ENCODE peak calls at places on chromosomes 7 and 10, in five cellular contexts. R, M, W, P and X are unnamed samples.

GRCh38 chr7:128947854-128948253 is 10.1 kb downstream of the IRF5 start:
- DNase-seq in W (no peak), M (peak; percentile 3), P (no peak), R (no peak), X (no peak)

GRCh38 chr10:15168296-15168780 is at the start of gene NMT2:
- DNase-seq in M (no peak), R (peak; percentile 91), W (peak; percentile 47), P (peak; percentile 87), X (peak; percentile 89)

GRCh38 chr7:45893996-45894664 is 5.8 kb downstream of the IGFBP1 start:
- DNase-seq in W (no peak), R (no peak), P (no peak), M (no peak), X (no peak)

GRCh38 chr10:78862328-78862640 is 206.5 kb upstream of the ZMIZ1 start:
- DNase-seq in M (no peak), W (no peak), P (no peak), R (no peak), X (no peak)

GRCh38 chr10:43102063-43102828 is 25.4 kb downstream of the RET start:
- DNase-seq in P (no peak), W (no peak), M (no peak), R (no peak), X (no peak)

GRCh38 chr10:52348037-52348564 is 34.0 kb downstream of the DKK1 start:
- DNase-seq in M (no peak), R (no peak), W (no peak), P (no peak), X (no peak)

GRCh38 chr7:127699853-127700252 is 47.9 kb downstream of the SND1 start:
- DNase-seq in P (no peak), W (no peak), R (no peak), M (no peak), X (no peak)

GRCh38 chr10:5961405-5962100 is 15.8 kb downstream of the IL15RA start:
- DNase-seq in P (no peak), M (no peak), W (no peak), R (no peak), X (peak; percentile 19)

GRCh38 chr7:107939472-107940145 is 48.6 kb downstream of the DLD start:
- DNase-seq in P (no peak), W (no peak), M (peak; percentile 88), R (no peak), X (no peak)

GRCh38 chr10:122658356-122659049 is 41.1 kb downstream of the C10orf120 start:
- DNase-seq in M (no peak), W (no peak), P (no peak), R (no peak), X (no peak)

GRCh38 chr7:158856883-158857668 is 718 bp downstream of the DYNC2I1 start:
- DNase-seq in R (no peak), P (peak; percentile 16), M (no peak), W (no peak), X (no peak)

GRCh38 chr10:498760-499435 is 190.6 kb downstream of the DIP2C start:
- DNase-seq in W (no peak), P (no peak), M (no peak), R (peak; percentile 62), X (no peak)

GRCh38 chr10:62559481-62560206 is 185.5 kb downstream of the ZNF365 start:
- DNase-seq in P (peak; percentile 13), M (no peak), W (no peak), R (no peak), X (no peak)

GRCh38 chr10:62562101-62562500 is 187.9 kb downstream of the ZNF365 start:
- DNase-seq in R (no peak), M (no peak), W (no peak), P (peak; percentile 8), X (no peak)

GRCh38 chr10:62561151-62561550 is 187.0 kb downstream of the ZNF365 start:
- DNase-seq in W (no peak), R (no peak), M (peak; percentile 27), P (no peak), X (no peak)

GRCh38 chr10:62562795-62563194 is 188.6 kb downstream of the ZNF365 start:
- DNase-seq in W (no peak), P (no peak), R (no peak), M (no peak), X (no peak)

DNA sequence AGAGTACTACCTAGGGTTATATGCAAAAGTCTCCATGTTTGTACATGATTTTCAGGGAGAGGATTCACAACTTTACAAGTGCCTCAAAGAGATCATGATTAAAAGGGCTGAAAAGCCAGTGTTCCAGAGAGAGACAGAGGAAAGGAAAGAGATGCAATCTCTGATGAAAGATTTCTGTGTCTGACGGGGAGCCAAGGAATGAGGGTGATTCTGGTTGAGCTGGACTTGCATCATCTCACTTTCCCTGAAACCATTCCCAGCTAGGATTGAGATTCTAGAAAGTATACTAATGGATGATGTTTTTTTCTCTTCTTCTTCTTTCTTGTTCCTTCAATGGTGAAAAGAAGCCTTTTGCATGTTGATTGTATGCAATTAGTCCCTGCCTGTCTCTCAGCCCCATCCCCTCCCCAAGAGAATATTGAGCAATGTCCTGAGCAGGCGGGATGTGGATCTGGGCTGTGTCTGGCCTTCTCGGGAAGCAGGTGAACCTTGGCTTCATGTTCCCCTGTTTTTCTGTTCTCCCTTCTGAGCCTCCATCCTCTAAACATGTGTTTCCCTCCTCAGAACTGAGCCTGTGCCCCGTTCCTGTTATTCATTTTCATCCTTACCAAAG is 186.1 kb downstream of the ZNF365 start:
- DNase-seq in R (peak; percentile 57), W (no peak), M (peak; percentile 79), P (peak; percentile 40), X (no peak)
- H3K18ac ChIP-seq in R (no peak overlapping the region), W (no peak overlapping the region), M (peak overlapping the region; percentile 92), P (no peak overlapping the region), X (no peak overlapping the region)

GRCh38 chr7:28477041-28477442 is 64.7 kb downstream of the CREB5 start:
- DNase-seq in W (no peak), M (no peak), P (no peak), R (no peak), X (no peak)

GRCh38 chr7:28478661-28479060 is 66.3 kb downstream of the CREB5 start:
- DNase-seq in M (no peak), P (no peak), R (no peak), W (no peak), X (no peak)

GRCh38 chr7:28481131-28481926 is 69.0 kb downstream of the CREB5 start:
- DNase-seq in W (no peak), P (peak; percentile 49), M (peak; percentile 65), R (peak; percentile 42), X (no peak)

GRCh38 chr7:28480595-28480994 is 68.3 kb downstream of the CREB5 start:
- DNase-seq in R (no peak), W (no peak), P (no peak), M (no peak), X (no peak)

DNA sequence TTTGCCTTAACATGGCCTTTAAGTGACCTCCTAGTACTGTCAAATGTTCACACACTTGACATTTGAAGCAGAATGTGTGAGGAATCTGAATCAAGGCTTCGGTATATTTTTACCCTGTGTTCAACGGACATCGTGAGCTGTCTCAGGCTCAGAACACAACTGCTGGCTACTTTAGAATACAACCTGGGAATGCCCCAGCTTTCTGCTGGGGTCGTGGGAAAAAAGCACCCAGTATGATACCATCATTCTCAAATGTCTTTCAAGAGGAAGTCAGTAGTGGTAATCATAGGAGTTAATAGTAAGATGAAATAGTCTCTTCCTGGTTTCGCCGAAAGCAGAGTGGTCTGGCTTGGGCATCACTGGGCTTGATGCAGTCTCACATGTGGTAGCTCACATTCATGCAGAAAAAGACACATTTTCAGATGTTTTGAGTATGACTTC is 67.2 kb downstream of the CREB5 start:
- DNase-seq in P (no peak), W (no peak), M (no peak), R (no peak), X (no peak)
- H3K27ac ChIP-seq in P (no peak overlapping the region), W (no peak overlapping the region), M (no peak overlapping the region), R (no peak overlapping the region), X (no peak overlapping the region)

DNA sequence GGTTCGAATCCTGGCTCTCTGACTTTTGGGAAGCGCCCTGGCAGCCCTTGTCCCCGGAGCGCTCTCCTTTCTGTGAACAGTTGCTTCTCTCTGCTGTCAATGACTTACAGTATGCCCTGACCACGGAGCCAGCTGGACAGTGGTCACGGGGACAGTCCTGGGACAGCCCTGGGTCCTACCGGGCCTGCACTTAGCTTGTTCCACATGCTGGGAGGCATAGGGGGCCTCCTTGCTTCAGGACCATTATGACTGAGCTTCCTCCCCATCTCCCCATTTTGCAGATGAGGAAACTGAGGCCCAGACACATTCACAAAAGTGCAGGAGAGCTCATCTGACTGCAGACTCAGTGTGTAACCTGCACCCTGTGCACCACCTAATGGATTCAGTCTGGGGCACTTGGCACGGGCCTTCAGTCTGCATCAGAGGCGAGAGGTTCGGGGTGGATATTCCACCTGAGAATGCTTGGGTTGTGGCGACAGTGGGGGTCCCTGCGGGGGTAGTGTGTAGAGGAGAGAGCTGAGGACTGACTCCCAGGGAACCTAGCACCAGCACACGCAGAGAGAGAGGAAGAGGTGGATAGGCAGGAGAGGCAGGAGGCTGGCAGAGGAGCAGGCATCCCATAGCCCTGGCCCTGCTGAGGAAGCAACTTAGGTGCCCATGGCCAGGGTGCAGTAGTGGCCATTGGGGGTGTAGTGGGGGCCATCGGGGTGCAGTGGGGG is 1.6 kb downstream of the DOCK1 start:
- DNase-seq in R (no peak), M (no peak), W (no peak), P (no peak), X (peak; percentile 22)
- H2BK5ac ChIP-seq in R (no peak overlapping the region), M (peak overlapping the region; percentile 53), W (peak overlapping the region; percentile 87), P (no peak overlapping the region), X (no peak overlapping the region)

DNA sequence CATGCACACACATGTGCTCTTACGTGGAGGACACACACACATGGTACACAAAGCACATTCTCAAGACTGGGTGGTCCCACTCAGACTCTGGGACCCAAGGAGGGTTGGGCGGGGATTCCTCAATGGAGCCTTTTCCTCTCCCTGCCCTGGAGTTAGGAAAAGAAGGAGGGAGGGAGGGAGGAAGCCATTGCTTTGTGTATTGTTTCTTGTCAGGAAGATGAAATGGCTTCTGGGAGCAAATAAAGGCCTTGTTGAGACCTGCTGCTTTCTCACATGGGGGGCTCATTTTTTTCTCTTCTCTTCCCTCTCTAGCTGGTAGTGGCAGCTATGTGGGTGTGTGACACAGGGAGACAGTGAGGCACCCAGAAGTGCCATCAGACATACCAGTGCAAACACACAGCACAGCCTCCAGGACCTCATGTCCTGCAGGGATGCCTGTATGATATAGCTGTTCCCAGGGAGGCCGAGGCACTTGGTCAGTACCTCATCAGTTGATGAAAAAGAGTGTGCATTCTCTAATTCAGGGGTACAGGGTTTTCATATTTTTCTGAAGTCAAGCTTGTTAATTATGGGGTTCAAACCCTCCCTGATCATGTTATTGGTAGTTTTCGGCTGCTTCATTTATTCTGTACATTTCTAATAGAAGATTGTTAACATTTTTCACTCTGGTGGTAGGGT is 5.7 kb downstream of the AQP1 start:
- DNase-seq in M (no peak), W (no peak), P (no peak), R (no peak), X (no peak)
- H3K18ac ChIP-seq in M (no peak overlapping the region), W (no peak overlapping the region), P (no peak overlapping the region), R (no peak overlapping the region), X (no peak overlapping the region)